ENCODE peak calls at places on chromosomes 11 and 22, in ten cellular contexts. O, Z, N, G, D, I, H, M, F and W are unnamed samples.

GRCh38 chr11:35681181-35681767 is 18.7 kb downstream of the TRIM44 start:
- DNase-seq in F (no peak), G (no peak), O (no peak), N (no peak), Z (no peak), I (no peak), D (no peak), M (no peak), H (no peak), W (no peak)

GRCh38 chr11:78248191-78248590 is 59.5 kb downstream of the USP35 start:
- DNase-seq in H (no peak), N (no peak), G (no peak), F (no peak), O (no peak), I (no peak), D (no peak), Z (no peak), M (no peak), W (no peak)

GRCh38 chr11:6319001-6319878 is 1.1 kb downstream of the CAVIN3 start:
- DNase-seq in G (no peak), D (peak; percentile 16), H (no peak), Z (peak; percentile 60), M (peak; percentile 76), F (peak; percentile 66), N (no peak), I (no peak), O (peak; percentile 36), W (no peak)

GRCh38 chr11:47969401-47969800 is 11.0 kb upstream of the PTPRJ start:
- DNase-seq in G (no peak), M (no peak), Z (no peak), D (no peak), H (no peak), N (no peak), F (no peak), I (no peak), O (no peak), W (no peak)

GRCh38 chr22:43317252-43317651 is 25.9 kb downstream of the SCUBE1 start:
- DNase-seq in D (no peak), G (no peak), O (no peak), F (no peak), H (no peak), Z (no peak), I (no peak), M (no peak), N (no peak), W (no peak)

GRCh38 chr11:49995559-49995958 is 13.2 kb upstream of the OR4C12 start:
- DNase-seq in O (peak; percentile 29), D (no peak), Z (peak; percentile 82), H (no peak), F (peak; percentile 28), I (no peak), G (peak; percentile 0), M (no peak), N (peak; percentile 31), W (no peak)

GRCh38 chr22:45583504-45583903 is 80.8 kb downstream of the FBLN1 start:
- DNase-seq in H (no peak), Z (no peak), M (peak; percentile 45), I (no peak), F (no peak), G (no peak), N (no peak), O (no peak), D (no peak), W (no peak)

GRCh38 chr11:279040-279965 is 1.1 kb downstream of the NLRP6 start:
- DNase-seq in D (no peak), N (no peak), Z (no peak), I (no peak), G (no peak), F (no peak), M (peak; percentile 91), H (no peak), O (no peak), W (no peak)

GRCh38 chr11:100965346-100965745 is 164.3 kb downstream of the PGR start:
- DNase-seq in M (no peak), Z (no peak), D (no peak), H (no peak), N (no peak), G (no peak), I (no peak), F (no peak), O (no peak), W (no peak)

GRCh38 chr11:35029979-35030378 is 109.0 kb upstream of the CD44 start:
- DNase-seq in G (peak; percentile 42), N (peak; percentile 72), H (no peak), M (no peak), F (peak; percentile 89), O (peak; percentile 79), Z (peak; percentile 93), I (peak; percentile 29), D (no peak), W (no peak)

GRCh38 chr22:22397292-22397870 is 111.2 kb downstream of the ZNF280B start:
- DNase-seq in D (no peak), N (no peak), I (no peak), H (no peak), O (peak; percentile 21), M (no peak), F (no peak), Z (peak; percentile 56), G (no peak), W (no peak)

GRCh38 chr11:15716550-15716949 is 601.8 kb downstream of the INSC start:
- DNase-seq in D (no peak), F (peak; percentile 39), M (no peak), N (no peak), G (no peak), Z (peak; percentile 63), H (peak; percentile 26), O (peak; percentile 74), I (no peak), W (no peak)

GRCh38 chr11:122163420-122163819 is 47.4 kb upstream of the BLID start:
- DNase-seq in O (no peak), N (no peak), F (no peak), G (peak; percentile 67), Z (peak; percentile 75), I (no peak), M (no peak), H (peak; percentile 61), D (no peak), W (no peak)

GRCh38 chr22:24153353-24153752 is 27.9 kb upstream of the SUSD2 start:
- DNase-seq in H (no peak), Z (peak; percentile 45), I (peak; percentile 71), O (no peak), G (no peak), N (no peak), D (peak; percentile 39), M (peak; percentile 85), F (no peak), W (no peak)

GRCh38 chr11:130323452-130324448 is 9.0 kb upstream of the ZBTB44 start:
- DNase-seq in D (no peak), H (peak; percentile 14), Z (peak; percentile 45), M (no peak), F (peak; percentile 35), I (no peak), O (no peak), G (peak; percentile 77), N (no peak), W (no peak)

GRCh38 chr11:78344676-78345075 is 72.9 kb downstream of the GAB2 start:
- DNase-seq in H (no peak), G (no peak), N (no peak), M (no peak), O (peak; percentile 60), Z (no peak), D (no peak), I (no peak), F (no peak), W (no peak)

GRCh38 chr11:103325686-103326069 is 216.5 kb downstream of the DYNC2H1 start:
- DNase-seq in G (no peak), H (no peak), Z (no peak), M (no peak), D (no peak), O (no peak), F (no peak), I (no peak), N (no peak), W (no peak)

GRCh38 chr11:103327721-103328120 is 218.5 kb downstream of the DYNC2H1 start:
- DNase-seq in F (no peak), O (no peak), Z (no peak), I (no peak), H (no peak), D (no peak), M (no peak), N (no peak), G (no peak), W (no peak)

GRCh38 chr11:103322861-103323260 is 213.6 kb downstream of the DYNC2H1 start:
- DNase-seq in Z (no peak), F (peak; percentile 20), D (no peak), G (no peak), N (no peak), O (no peak), I (no peak), M (no peak), H (no peak), W (no peak)

GRCh38 chr11:103326070-103326794 is 217.0 kb downstream of the DYNC2H1 start:
- DNase-seq in Z (peak; percentile 86), N (peak; percentile 65), O (peak; percentile 51), M (peak; percentile 75), G (peak; percentile 46), I (no peak), F (peak; percentile 83), D (peak; percentile 9), H (peak; percentile 23), W (peak; percentile 45)
- TF ChIP-seq CTCF in Z (peak; percentile 90), N (peak; percentile 77), O (peak; percentile 79), M (peak; percentile 37), G (peak; percentile 85), I (peak; percentile 50), F (peak; percentile 92), D (peak; percentile 64), H (peak; percentile 82), W (peak; percentile 87)

GRCh38 chr22:16824718-16825687 is at the start of gene XKR3:
- DNase-seq in F (no peak), Z (peak; percentile 36), N (no peak), H (no peak), I (no peak), M (no peak), O (no peak), G (no peak), D (no peak), W (no peak)
- H3K4me3 ChIP-seq in F (no peak within 1 kb of the TSS), Z (no peak within 1 kb of the TSS), N (no peak within 1 kb of the TSS), H (no peak within 1 kb of the TSS), I (peak within 1 kb of the TSS; percentile 28), M (no peak within 1 kb of the TSS), O (no peak within 1 kb of the TSS), G (no peak within 1 kb of the TSS), D (no peak within 1 kb of the TSS), W (no peak within 1 kb of the TSS)

DNA sequence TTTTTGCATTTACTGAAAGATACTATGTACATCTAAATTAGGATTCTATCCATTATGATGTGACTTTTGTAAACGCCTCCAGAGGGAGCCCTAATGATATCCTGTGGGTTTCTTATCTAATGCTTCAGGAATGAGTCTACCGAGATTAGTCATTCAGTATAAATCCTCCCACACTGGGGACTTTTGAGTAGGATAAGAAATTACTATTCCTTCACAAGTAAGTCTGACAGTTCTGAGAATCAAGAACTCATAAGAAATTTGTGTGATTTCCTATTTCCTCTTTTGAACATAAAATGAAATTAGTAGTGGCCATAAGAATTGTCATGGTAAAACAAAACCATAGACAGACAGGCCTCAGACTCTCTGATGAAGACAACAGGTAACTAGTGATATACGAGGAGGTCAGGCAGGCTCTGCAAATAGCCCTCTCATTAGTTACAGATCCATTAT is 10.0 kb upstream of the OR5M1 start:
- DNase-seq in G (peak; percentile 10), N (peak; percentile 1), Z (peak; percentile 74), M (no peak), O (peak; percentile 71), H (no peak), F (peak; percentile 4), I (no peak), D (no peak), W (no peak)
- TF ChIP-seq CTCF in G (peak; percentile 33), N (no peak), Z (peak; percentile 31), M (peak; percentile 26), O (peak; percentile 67), H (no peak), F (no peak), I (no peak), D (peak; percentile 49), W (peak; percentile 7)

GRCh38 chr11:68297812-68298658 is 14.4 kb upstream of the LRP5 start:
- DNase-seq in I (peak; percentile 70), D (peak; percentile 91), M (peak; percentile 95), Z (peak; percentile 67), N (peak; percentile 20), H (no peak), O (peak; percentile 58), G (peak; percentile 14), F (peak; percentile 61), W (peak; percentile 24)
- H3K4me3 ChIP-seq in I (no peak overlapping the region), D (peak overlapping the region; percentile 13), M (no peak overlapping the region), Z (no peak overlapping the region), N (no peak overlapping the region), H (no peak overlapping the region), O (no peak overlapping the region), G (no peak overlapping the region), F (no peak overlapping the region), W (no peak overlapping the region)